ENCODE peak calls at places on chromosomes 16 and 17, in six cellular contexts. P is sigmoid colon, H is stomach, Z is endothelial cell of umbilical vein, U is K562, L is SK-N-MC. B is an unnamed sample.

GRCh38 chr17:43736389-43736788 is 22.2 kb downstream of the SOST start:
- DNase-seq in Z (no peak), H (no peak), U (no peak), P (no peak), L (no peak), B (no peak)

GRCh38 chr16:25713785-25714570 is 22.2 kb downstream of the HS3ST4 start:
- DNase-seq in U (no peak), Z (no peak), L (no peak), H (no peak), P (no peak), B (no peak)

GRCh38 chr16:1700246-1700645 is 5.7 kb upstream of the MAPK8IP3 start:
- DNase-seq in Z (no peak), H (no peak), P (no peak), U (no peak), L (no peak), B (no peak)

GRCh38 chr17:42760652-42761581 is at the start of gene RAMP2:
- DNase-seq in L (no peak), H (peak; percentile 39), Z (peak; percentile 28), U (no peak), P (peak; percentile 68), B (no peak)

GRCh38 chr16:74936902-74937560 is 47.9 kb downstream of the WDR59 start:
- DNase-seq in H (no peak), U (no peak), Z (no peak), P (no peak), L (no peak), B (no peak)

GRCh38 chr16:89994389-89994720 is 24.9 kb downstream of the DBNDD1 start:
- DNase-seq in P (no peak), L (no peak), Z (no peak), U (no peak), H (no peak), B (no peak)

GRCh38 chr16:89908236-89908635 is 10.4 kb upstream of the MC1R start:
- DNase-seq in Z (no peak), P (no peak), U (no peak), L (no peak), H (no peak), B (no peak)

GRCh38 chr17:17506893-17507464 is 10.8 kb upstream of the RASD1 start:
- DNase-seq in Z (no peak), U (no peak), H (peak; percentile 46), L (no peak), P (no peak), B (no peak)

GRCh38 chr16:17555176-17555575 is 84.4 kb upstream of the XYLT1 start:
- DNase-seq in U (no peak), H (no peak), L (no peak), Z (no peak), P (no peak), B (no peak)

GRCh38 chr16:83802135-83802534 is 5.6 kb upstream of the HSBP1 start:
- DNase-seq in Z (peak; percentile 75), H (no peak), L (no peak), P (no peak), U (no peak), B (no peak)

GRCh38 chr17:82835766-82836512 is 3.9 kb downstream of the ZNF750 start:
- DNase-seq in Z (no peak), L (no peak), U (no peak), H (no peak), P (peak; percentile 49), B (no peak)
- TF ChIP-seq POLR2AphosphoS5 in Z (no peak), L (no peak), U (no peak), H (no peak), P (no peak), B (no peak)

DNA sequence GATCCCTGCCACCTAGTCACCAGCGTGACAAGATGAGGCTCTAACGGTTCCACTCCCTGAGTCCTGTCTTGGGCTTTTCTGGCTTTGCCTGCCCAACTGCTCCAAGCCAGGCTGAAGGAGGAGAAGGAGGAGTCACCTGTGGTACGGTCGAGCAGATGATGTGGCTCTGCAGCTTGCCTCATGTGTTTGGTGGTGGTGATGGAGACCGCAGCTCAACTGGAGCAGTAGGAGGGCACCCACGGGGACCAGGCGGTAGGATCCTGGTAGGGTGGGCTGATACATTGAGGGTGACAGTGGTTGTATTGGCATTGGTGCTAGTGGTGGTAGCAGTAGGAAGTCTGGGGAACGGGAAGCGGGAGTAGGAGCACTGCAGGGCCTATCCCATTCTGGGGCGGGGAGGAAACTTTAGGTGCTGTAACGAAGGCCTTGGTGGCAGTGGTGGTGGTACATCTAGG is 202.8 kb upstream of the WSB1 start:
- DNase-seq in U (no peak), P (no peak), H (no peak), Z (no peak), L (no peak), B (no peak)
- H3K9me3 ChIP-seq in U (no peaks in the 10 kb centered on the region), P (no peaks in the 10 kb centered on the region), H (no peaks in the 10 kb centered on the region), Z (no peaks in the 10 kb centered on the region), L (no peaks in the 10 kb centered on the region), B (no peaks in the 10 kb centered on the region)

GRCh38 chr17:49789278-49789578 is 747 bp downstream of the KAT7 start:
- DNase-seq in U (no peak), Z (no peak), H (no peak), L (no peak), P (no peak), B (no peak)

GRCh38 chr17:49783051-49783715 is 5.3 kb upstream of the KAT7 start:
- DNase-seq in U (no peak), L (peak; percentile 66), P (peak; percentile 89), H (no peak), Z (no peak), B (no peak)

GRCh38 chr17:49787932-49788442 is 494 bp upstream of the KAT7 start:
- DNase-seq in H (no peak), L (no peak), P (no peak), U (no peak), Z (no peak), B (peak; percentile 26)

GRCh38 chr17:49788443-49789277 is at the start of gene KAT7:
- DNase-seq in H (peak; percentile 99), P (peak; percentile 100), Z (peak; percentile 100), U (peak; percentile 98), L (peak; percentile 98), B (peak; percentile 99)

GRCh38 chr17:49784636-49785035 is 3.8 kb upstream of the KAT7 start:
- DNase-seq in Z (no peak), L (no peak), P (no peak), H (no peak), U (no peak), B (no peak)
- H3K27ac ChIP-seq in Z (no peak overlapping the region), L (no peak overlapping the region), P (peak overlapping the region; percentile 80), H (no peak overlapping the region), U (no peak overlapping the region), B (no peak overlapping the region)

DNA sequence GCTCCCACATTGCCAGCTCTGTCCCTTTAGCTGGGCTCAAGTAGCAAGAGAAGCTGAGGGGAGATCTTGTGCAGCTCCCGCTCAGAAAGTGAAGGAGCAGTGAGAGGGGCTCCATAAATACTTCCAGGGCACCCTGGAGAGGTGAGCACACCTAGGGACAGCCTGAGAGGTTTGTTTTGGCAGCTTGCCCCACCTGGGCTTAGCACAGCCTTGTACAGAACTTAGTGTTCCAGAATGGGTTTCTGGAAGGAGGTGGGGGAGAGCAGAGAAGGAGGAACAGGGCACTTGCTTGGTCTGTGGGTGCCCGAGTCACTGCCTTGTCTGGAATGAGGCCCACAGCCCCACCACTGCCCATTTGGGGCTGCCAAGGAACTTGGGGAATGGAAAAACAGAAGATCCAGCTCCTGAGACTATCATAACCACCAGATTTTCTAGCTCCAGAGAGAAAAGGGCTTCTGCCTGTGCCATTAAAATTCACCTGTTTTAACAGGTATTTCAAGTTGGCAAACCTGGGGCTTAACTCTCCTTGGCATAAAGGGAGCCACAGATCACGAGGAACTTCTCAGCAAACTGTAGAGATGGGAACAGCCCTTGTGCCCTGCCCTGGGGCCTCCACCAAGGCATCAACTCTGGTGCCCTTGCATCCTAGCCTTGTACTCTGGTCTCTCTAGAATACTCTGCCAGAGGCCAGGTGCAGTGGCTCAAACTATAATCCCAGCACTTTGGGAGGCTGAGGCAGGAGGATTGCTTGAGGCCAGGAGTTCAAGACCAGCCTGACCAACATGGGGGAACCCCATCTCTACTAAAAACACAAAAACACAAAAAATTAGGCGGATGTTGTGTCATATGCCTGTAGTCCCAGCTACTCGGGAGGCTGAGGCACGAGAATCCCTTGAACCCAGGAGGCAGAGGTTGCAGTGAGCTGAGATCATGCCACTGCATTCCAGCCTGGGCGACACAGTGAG is 1.9 kb downstream of the PRR15L start:
- DNase-seq in H (peak; percentile 94), U (no peak), Z (no peak), P (no peak), L (no peak), B (peak; percentile 77)
- TF ChIP-seq POLR2AphosphoS5 in H (no peak), U (no peak), Z (no peak), P (no peak), L (no peak), B (peak; percentile 76)

DNA sequence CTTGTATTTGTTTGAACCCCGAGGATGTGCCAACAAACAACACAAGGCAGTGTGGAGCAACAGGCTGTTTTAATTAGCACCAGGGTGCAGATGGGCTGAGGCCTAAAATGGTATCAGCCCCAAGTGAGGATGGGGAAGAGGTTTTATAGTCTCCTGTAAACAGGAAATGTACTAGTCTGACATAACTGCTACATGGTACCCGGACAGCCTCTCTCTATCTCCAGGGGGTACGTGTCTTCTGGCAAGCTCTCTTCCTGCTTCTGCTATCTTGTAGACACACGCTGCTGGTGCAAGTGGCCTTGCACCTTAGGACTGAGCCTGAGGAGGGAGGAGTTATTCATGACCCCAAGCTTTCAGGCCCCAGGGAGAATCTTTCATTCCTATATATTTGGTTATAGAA is 2451.0 kb downstream of the TP53TG3F start:
- DNase-seq in P (no peak), H (no peak), Z (no peak), L (no peak), U (no peak), B (no peak)
- H3K9me3 ChIP-seq in P (no peaks in the 10 kb centered on the region), H (peaks cover 73% of the 10 kb centered on the region), Z (peaks cover 5% of the 10 kb centered on the region), L (no peaks in the 10 kb centered on the region), U (no peaks in the 10 kb centered on the region), B (no peaks in the 10 kb centered on the region)

DNA sequence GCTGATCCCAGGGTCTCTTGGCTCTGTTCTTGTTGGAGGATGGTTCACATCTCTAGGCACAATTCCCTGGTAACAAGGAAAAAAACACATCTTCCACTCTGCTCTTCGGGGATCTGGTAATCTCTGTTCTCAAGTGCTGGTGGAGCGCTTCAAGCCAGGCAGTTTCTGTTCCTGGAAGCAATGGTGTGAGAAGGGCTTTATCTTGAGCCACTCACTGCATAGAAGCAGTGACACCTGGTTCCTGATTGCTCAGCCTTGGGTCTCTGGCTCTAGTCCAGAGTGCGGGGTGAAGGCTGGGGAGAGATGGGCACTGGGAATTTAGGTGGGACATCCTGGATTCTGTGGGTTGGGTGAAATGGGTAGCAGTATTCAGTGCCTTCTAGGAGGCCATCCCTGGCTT is 14.1 kb downstream of the AKAP1 start:
- DNase-seq in P (no peak), H (no peak), L (no peak), Z (no peak), U (no peak), B (no peak)
- H3K27ac ChIP-seq in P (peak overlapping the region; percentile 88), H (peak overlapping the region; percentile 63), L (no peak overlapping the region), Z (no peak overlapping the region), U (no peak overlapping the region), B (peak overlapping the region; percentile 63)

B was measured in transverse colon.